ENCODE peak calls at places on chromosomes 2 and 18, in four cellular contexts. B is AG04449; I is activated CD8-positive, alpha-beta memory T cell treated with anti-CD3 and anti-CD28 coated beads for 48 hours; R is germinal center. C is an unnamed sample.

GRCh38 chr2:180672377-180672776 is 308.0 kb upstream of the UBE2E3 start:
- DNase-seq in I (no peak), B (no peak), R (no peak), C (no peak)

GRCh38 chr2:61538920-61539559 is 884 bp upstream of the XPO1 start:
- DNase-seq in I (peak), R (peak), B (no peak), C (peak)

GRCh38 chr18:22277758-22278157 is 108.4 kb downstream of the GATA6 start:
- DNase-seq in B (no peak), I (no peak), R (no peak), C (no peak)

GRCh38 chr2:122652670-122653069 is 897.2 kb downstream of the TSN start:
- DNase-seq in R (no peak), B (no peak), I (no peak), C (no peak)

GRCh38 chr2:177675256-177676220 is 283.0 kb downstream of the AGPS start:
- DNase-seq in B (no peak), R (no peak), I (no peak), C (peak)

GRCh38 chr18:7177131-7177744 is 53.7 kb upstream of the LRRC30 start:
- DNase-seq in R (peak), I (no peak), B (peak), C (peak)

GRCh38 chr2:156803243-156803642 is 367.1 kb downstream of the GPD2 start:
- DNase-seq in I (no peak), R (no peak), B (no peak), C (no peak)

GRCh38 chr2:158743466-158743865 is 51.7 kb upstream of the DAPL1 start:
- DNase-seq in R (no peak), B (no peak), I (no peak), C (no peak)

GRCh38 chr18:26535630-26536029 is 12.7 kb downstream of the KCTD1 start:
- DNase-seq in I (no peak), B (no peak), R (no peak), C (no peak)

GRCh38 chr2:133326651-133327397 is 241.4 kb downstream of the NCKAP5 start:
- DNase-seq in I (no peak), B (peak), R (no peak), C (no peak)

C was measured in foreskin melanocyte.